ENCODE peak calls at places on chromosomes 5 and 9, in nine cellular contexts. A, W, F, I, Q, R, L, T and P are unnamed samples.

GRCh38 chr5:72298711-72299110 is 21.3 kb downstream of the MRPS27 start:
- DNase-seq in A (no peak), W (no peak), F (no peak), I (no peak), Q (no peak), R (no peak), L (no peak), T (no peak), P (no peak)

GRCh38 chr5:57862471-57863282 is 380.1 kb upstream of the ACTBL2 start:
- DNase-seq in A (peak; percentile 96), W (peak; percentile 20), F (no peak), I (no peak), Q (no peak), R (no peak), L (no peak), T (no peak), P (no peak)

GRCh38 chr5:146051678-146052077 is 53.7 kb downstream of the PLAC8L1 start:
- DNase-seq in A (peak; percentile 46), W (no peak), F (no peak), I (no peak), Q (no peak), R (no peak), L (no peak), T (no peak), P (no peak)

GRCh38 chr5:151332857-151333256 is 14.5 kb downstream of the SLC36A2 start:
- DNase-seq in A (no peak), W (no peak), F (no peak), I (no peak), Q (no peak), R (no peak), L (no peak), T (no peak), P (no peak)

GRCh38 chr9:111934747-111935146 is 38.1 kb downstream of the UGCG start:
- DNase-seq in A (no peak), W (no peak), F (no peak), I (no peak), Q (no peak), R (no peak), L (no peak), T (no peak), P (no peak)

GRCh38 chr5:81408496-81408895 is 14.6 kb upstream of the ACOT12 start:
- DNase-seq in A (no peak), W (no peak), F (no peak), I (no peak), Q (no peak), R (no peak), L (no peak), T (no peak), P (no peak)

GRCh38 chr5:174205939-174206338 is 160.4 kb downstream of the NSG2 start:
- DNase-seq in A (no peak), W (no peak), F (no peak), I (no peak), Q (no peak), R (no peak), L (no peak), T (no peak), P (no peak)

GRCh38 chr9:99489043-99489378 is 266.9 kb downstream of the SEC61B start:
- DNase-seq in A (peak; percentile 88), W (peak; percentile 22), F (no peak), I (no peak), Q (no peak), R (no peak), L (no peak), T (no peak), P (no peak)

GRCh38 chr9:117411547-117411946 is 3.3 kb downstream of the ASTN2 start:
- DNase-seq in A (peak; percentile 37), W (peak; percentile 35), F (no peak), I (peak; percentile 76), Q (peak; percentile 78), R (no peak), L (no peak), T (no peak), P (peak; percentile 57)

GRCh38 chr9:127065592-127065991 is 56.8 kb downstream of the ANGPTL2 start:
- DNase-seq in A (peak; percentile 26), W (no peak), F (no peak), I (no peak), Q (no peak), R (no peak), L (no peak), T (no peak), P (no peak)

GRCh38 chr5:72380491-72381274 is 60.5 kb downstream of the PTCD2 start:
- DNase-seq in A (no peak), W (no peak), F (no peak), I (no peak), Q (no peak), R (peak; percentile 29), L (no peak), T (no peak), P (no peak)

GRCh38 chr5:104111622-104112021 is 549.0 kb upstream of the NUDT12 start:
- DNase-seq in A (no peak), W (no peak), F (no peak), I (no peak), Q (no peak), R (no peak), L (no peak), T (no peak), P (no peak)

GRCh38 chr9:79196606-79197005 is 375.2 kb upstream of the TLE4 start:
- DNase-seq in A (no peak), W (no peak), F (no peak), I (no peak), Q (no peak), R (no peak), L (no peak), T (no peak), P (no peak)

GRCh38 chr5:167014657-167015056 is 1276.8 kb upstream of the WWC1 start:
- DNase-seq in A (no peak), W (no peak), F (no peak), I (no peak), Q (no peak), R (no peak), L (no peak), T (no peak), P (no peak)

GRCh38 chr5:95711501-95712346 is 19.4 kb upstream of the RHOBTB3 start:
- DNase-seq in A (no peak), W (no peak), F (no peak), I (no peak), Q (no peak), R (no peak), L (no peak), T (no peak), P (no peak)

GRCh38 chr5:52985306-52985705 is 3.8 kb upstream of the ITGA2 start:
- DNase-seq in A (peak; percentile 29), W (no peak), F (no peak), I (no peak), Q (no peak), R (no peak), L (no peak), T (no peak), P (no peak)